ENCODE peak calls at places on chromosomes 5 and 9, in six cellular contexts. U is RWPE1, A is tibial artery, I is dorsolateral prefrontal cortex, F is psoas muscle, H is IMR-90. K is an unnamed sample.

GRCh38 chr9:96052703-96053102 is 177.2 kb downstream of the ERCC6L2 start:
- DNase-seq in I (no peak), F (no peak), A (no peak), U (no peak), H (no peak), K (no peak)

GRCh38 chr5:38724301-38725030 is 121.3 kb upstream of the OSMR start:
- DNase-seq in A (no peak), F (no peak), H (peak; percentile 67), I (no peak), U (peak; percentile 7), K (no peak)

GRCh38 chr5:32278403-32278802 is 34.3 kb downstream of the MTMR12 start:
- DNase-seq in I (no peak), A (no peak), F (no peak), H (peak; percentile 82), U (no peak), K (no peak)

GRCh38 chr5:91318727-91319126 is 64.4 kb downstream of the ARRDC3 start:
- DNase-seq in I (no peak), F (no peak), A (no peak), H (no peak), U (no peak), K (no peak)

GRCh38 chr5:119070578-119070827 is 384 bp upstream of the DMXL1 start:
- DNase-seq in I (no peak), F (no peak), U (no peak), H (no peak), A (no peak), K (no peak)

GRCh38 chr9:76458903-76459690 is at the start of gene GCNT1:
- DNase-seq in I (peak; percentile 49), F (peak; percentile 83), U (peak; percentile 96), H (peak; percentile 60), A (peak; percentile 87), K (peak; percentile 77)

GRCh38 chr5:14469485-14470377 is 111.9 kb upstream of the OTULINL start:
- DNase-seq in H (no peak), F (no peak), I (no peak), U (no peak), A (no peak), K (no peak)

GRCh38 chr5:87103616-87104287 is 163.9 kb upstream of the RASA1 start:
- DNase-seq in I (no peak), F (no peak), A (no peak), H (no peak), U (no peak), K (no peak)

GRCh38 chr9:79477955-79478751 is 93.6 kb upstream of the TLE4 start:
- DNase-seq in H (peak; percentile 29), A (no peak), U (peak; percentile 72), F (no peak), I (peak; percentile 44), K (no peak)

GRCh38 chr5:159850192-159850573 is 66.1 kb upstream of the ADRA1B start:
- DNase-seq in A (no peak), U (peak; percentile 76), F (peak; percentile 81), H (peak; percentile 81), I (no peak), K (peak; percentile 88)

GRCh38 chr5:36957953-36958559 is 81.5 kb downstream of the NIPBL start:
- DNase-seq in I (no peak), F (no peak), A (no peak), H (peak; percentile 21), U (no peak), K (no peak)

GRCh38 chr9:119811030-119811429 is 441.8 kb upstream of the BRINP1 start:
- DNase-seq in H (peak; percentile 1), F (no peak), I (no peak), U (no peak), A (peak; percentile 62), K (no peak)

GRCh38 chr5:130549884-130550552 is 615.0 kb downstream of the HINT1 start:
- DNase-seq in F (no peak), U (peak; percentile 61), I (no peak), A (no peak), H (no peak), K (no peak)

GRCh38 chr5:72459089-72459661 is 48.0 kb downstream of the ZNF366 start:
- DNase-seq in F (no peak), I (no peak), A (no peak), H (no peak), U (no peak), K (no peak)

GRCh38 chr5:3105581-3105980 is 354.1 kb upstream of the IRX2 start:
- DNase-seq in H (no peak), U (no peak), F (no peak), A (no peak), I (no peak), K (no peak)

GRCh38 chr5:77095189-77095588 is 8.1 kb upstream of the ZBED3 start:
- DNase-seq in H (no peak), A (no peak), F (no peak), U (no peak), I (no peak), K (no peak)

GRCh38 chr5:149561848-149562247 is 10.6 kb upstream of the CSNK1A1 start:
- DNase-seq in F (no peak), U (peak; percentile 92), H (peak; percentile 98), I (no peak), A (no peak), K (no peak)

GRCh38 chr9:76699966-76700365 is 64.3 kb upstream of the PCA3 start:
- DNase-seq in F (no peak), A (no peak), H (peak; percentile 77), U (no peak), I (no peak), K (no peak)

GRCh38 chr5:77733130-77733529 is 43.0 kb downstream of the TBCA start:
- DNase-seq in H (no peak), I (no peak), F (no peak), U (no peak), A (no peak), K (no peak)

GRCh38 chr9:91273853-91274552 is 87.7 kb downstream of the AUH start:
- DNase-seq in I (no peak), F (no peak), A (no peak), H (peak; percentile 80), U (peak; percentile 72), K (no peak)

GRCh38 chr9:106892632-106893031 is 29.7 kb downstream of the ZNF462 start:
- DNase-seq in U (peak; percentile 99), A (no peak), H (peak; percentile 98), I (no peak), F (peak; percentile 77), K (peak; percentile 60)
- H3K27ac ChIP-seq in U (peak overlapping the region; percentile 65), A (no peak overlapping the region), H (no peak overlapping the region), I (no peak overlapping the region), F (peak overlapping the region; percentile 81), K (peak overlapping the region; percentile 41)

DNA sequence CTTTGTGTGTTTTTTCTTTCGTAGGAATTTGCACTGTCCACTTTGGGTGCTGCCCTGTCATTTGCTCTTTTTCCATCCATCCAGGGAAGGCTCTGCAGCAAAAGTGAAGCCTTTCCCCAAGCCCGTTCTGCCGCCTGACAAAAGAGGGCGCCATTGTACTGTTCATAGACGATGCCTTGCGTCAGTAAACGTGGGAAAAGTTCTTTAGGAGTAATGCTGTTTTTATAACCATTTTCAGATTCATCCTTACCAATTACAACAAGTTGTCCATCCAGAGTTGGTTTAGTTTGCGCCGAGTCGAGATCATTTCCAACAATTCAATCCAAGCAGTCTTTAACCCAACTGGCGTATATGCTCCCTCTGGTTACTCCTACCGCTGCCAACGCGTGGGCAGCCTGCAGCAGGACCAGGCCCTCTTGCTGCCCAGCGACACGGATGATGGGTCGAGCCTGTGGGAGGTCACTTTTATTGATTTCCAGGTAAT is 34.3 kb upstream of the RPS23 start:
- DNase-seq in A (peak; percentile 87), I (peak; percentile 76), U (peak; percentile 69), H (peak; percentile 83), F (peak; percentile 62), K (peak; percentile 68)
- TF ChIP-seq CTCF in A (peak; percentile 91), I (peak; percentile 85), U (peak; percentile 96), H (peak; percentile 98), F (peak; percentile 91), K (peak; percentile 81)

GRCh38 chr9:113310538-113310937 is 7.4 kb upstream of the RNF183 start:
- DNase-seq in H (no peak), A (no peak), U (no peak), I (no peak), F (no peak), K (no peak)

GRCh38 chr9:113307401-113307975 is 4.3 kb upstream of the RNF183 start:
- DNase-seq in A (no peak), F (no peak), I (no peak), H (no peak), U (no peak), K (no peak)

GRCh38 chr9:113313276-113313675 is 10.1 kb upstream of the RNF183 start:
- DNase-seq in U (no peak), A (no peak), I (no peak), H (no peak), F (no peak), K (no peak)

GRCh38 chr9:113306566-113306965 is 3.4 kb upstream of the RNF183 start:
- DNase-seq in U (no peak), A (no peak), I (no peak), F (no peak), H (no peak), K (no peak)

GRCh38 chr9:113309204-113309813 is 6.1 kb upstream of the RNF183 start:
- DNase-seq in F (no peak), H (peak; percentile 59), I (no peak), A (no peak), U (peak; percentile 68), K (no peak)
- H3K27ac ChIP-seq in F (no peak overlapping the region), H (no peak overlapping the region), I (no peak overlapping the region), A (no peak overlapping the region), U (no peak overlapping the region), K (no peak overlapping the region)

GRCh38 chr5:96935556-96936430 is at the start of gene LNPEP:
- DNase-seq in U (peak; percentile 97), H (peak; percentile 97), F (peak; percentile 98), A (peak; percentile 99), I (peak; percentile 95), K (peak; percentile 97)

GRCh38 chr5:96933764-96934163 is 2.1 kb upstream of the LNPEP start:
- DNase-seq in U (no peak), F (no peak), A (no peak), H (no peak), I (no peak), K (no peak)

GRCh38 chr5:96934291-96934694 is 1.6 kb upstream of the LNPEP start:
- DNase-seq in U (peak; percentile 15), A (no peak), I (no peak), H (peak; percentile 42), F (no peak), K (no peak)

GRCh38 chr5:96934695-96935555 is 955 bp upstream of the LNPEP start:
- DNase-seq in I (peak; percentile 93), A (peak; percentile 95), U (peak; percentile 88), H (peak; percentile 92), F (peak; percentile 96), K (peak; percentile 88)

GRCh38 chr5:96936431-96937221 is 746 bp downstream of the LNPEP start:
- DNase-seq in U (peak; percentile 45), H (peak; percentile 31), A (peak; percentile 69), F (peak; percentile 70), I (no peak), K (peak; percentile 31)
- TF ChIP-seq CTCF in U (no peak), H (no peak), A (no peak), F (no peak), I (no peak), K (no peak)

DNA sequence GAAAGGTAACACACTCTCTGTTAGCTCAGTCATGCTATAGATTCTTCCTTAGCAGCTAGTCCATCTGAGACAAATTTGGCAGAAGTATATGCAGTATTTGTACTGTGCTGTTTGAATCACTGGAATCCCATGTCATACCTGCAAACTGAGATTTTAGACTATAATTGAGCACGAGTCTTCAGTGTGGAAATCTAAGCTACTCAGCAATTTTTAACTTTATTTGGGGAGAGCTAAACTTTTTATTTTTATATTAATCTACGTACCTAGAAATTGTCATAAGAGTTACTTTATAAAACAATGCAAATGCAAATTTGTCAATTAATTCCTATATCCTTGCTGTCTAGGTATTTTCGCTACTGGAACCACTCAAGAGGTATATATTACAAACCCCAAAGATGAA is 225.0 kb downstream of the MEF2C start:
- DNase-seq in I (no peak), H (no peak), F (no peak), U (no peak), A (no peak), K (no peak)
- H3K27ac ChIP-seq in I (peak overlapping the region; percentile 97), H (no peak overlapping the region), F (no peak overlapping the region), U (no peak overlapping the region), A (no peak overlapping the region), K (no peak overlapping the region)

K was measured in uterus.